ENCODE peak calls at places on chromosome 17, in eight cellular contexts. Q is GM13977; Y is HS-5; M is adrenal gland; K is activated naive CD4-positive, alpha-beta T cell; N is NCI-H1694 treated with DMSO at 0.1 percent for 48 hours; X is activated CD4-positive, alpha-beta T cell treated with anti-CD3 and anti-CD28 coated beads for 4 hours; V is fibroblast of lung. L is an unnamed sample.

GRCh38 chr17:31387438-31387837 is 4.0 kb upstream of the RAB11FIP4 start:
- DNase-seq in Y (no peak), N (no peak), K (no peak), X (no peak), Q (no peak), M (no peak), V (no peak), L (no peak)

GRCh38 chr17:4920351-4921048 is 11.6 kb upstream of the GP1BA start:
- DNase-seq in Q (no peak), N (no peak), Y (no peak), V (peak), X (no peak), K (no peak), M (no peak), L (no peak)

GRCh38 chr17:45815752-45816151 is 28.9 kb upstream of the SPPL2C start:
- DNase-seq in Q (no peak), X (no peak), M (no peak), N (no peak), V (no peak), Y (no peak), K (no peak), L (no peak)

GRCh38 chr17:57294075-57294474 is 37.8 kb downstream of the MSI2 start:
- DNase-seq in N (no peak), X (no peak), K (no peak), Y (no peak), Q (no peak), V (no peak), M (no peak), L (no peak)

GRCh38 chr17:10061131-10061581 is 137.2 kb downstream of the GAS7 start:
- DNase-seq in K (no peak), Y (no peak), M (peak), Q (no peak), V (peak), X (no peak), N (no peak), L (no peak)

GRCh38 chr17:21017861-21018260 is 24.9 kb downstream of the USP22 start:
- DNase-seq in V (no peak), N (no peak), X (no peak), Q (no peak), Y (no peak), K (no peak), M (peak), L (no peak)

GRCh38 chr17:55322451-55322985 is 57.8 kb downstream of the HLF start:
- DNase-seq in M (no peak), K (no peak), X (no peak), N (no peak), Y (no peak), V (peak), Q (no peak), L (no peak)

GRCh38 chr17:64019486-64020067 is 856 bp downstream of the ICAM2 start:
- DNase-seq in K (no peak), Q (no peak), N (no peak), X (no peak), M (no peak), Y (no peak), V (no peak), L (no peak)

GRCh38 chr17:44970136-44970737 is 2.1 kb upstream of the C1QL1 start:
- DNase-seq in N (peak), V (no peak), K (no peak), M (no peak), X (peak), Q (peak), Y (no peak), L (peak)

GRCh38 chr17:69714659-69715058 is 300.2 kb downstream of the MAP2K6 start:
- DNase-seq in K (no peak), N (no peak), V (no peak), Q (no peak), Y (no peak), X (no peak), M (no peak), L (no peak)

GRCh38 chr17:58191259-58191896 is 1.1 kb upstream of the EPX start:
- DNase-seq in V (no peak), K (no peak), Q (no peak), M (no peak), X (no peak), N (no peak), Y (no peak), L (no peak)

GRCh38 chr17:19238167-19238505 is 970 bp downstream of the EPN2 start:
- DNase-seq in V (no peak), Q (peak), N (no peak), Y (no peak), M (peak), X (peak), K (no peak), L (no peak)

GRCh38 chr17:14779236-14779635 is 478.4 kb downstream of the HS3ST3B1 start:
- DNase-seq in N (no peak), M (no peak), K (no peak), Q (no peak), Y (no peak), V (no peak), X (no peak), L (no peak)

GRCh38 chr17:69723741-69724140 is 309.2 kb downstream of the MAP2K6 start:
- DNase-seq in V (peak), X (no peak), M (no peak), Y (no peak), Q (no peak), K (no peak), N (no peak), L (no peak)

GRCh38 chr17:50075446-50076032 is 19.6 kb upstream of the PDK2 start:
- DNase-seq in Q (no peak), M (no peak), Y (no peak), K (no peak), N (no peak), X (no peak), V (no peak), L (no peak)

GRCh38 chr17:53629188-53629587 is 193.5 kb upstream of the KIF2B start:
- DNase-seq in K (no peak), V (peak), N (no peak), Y (peak), Q (no peak), M (no peak), X (no peak), L (no peak)

GRCh38 chr17:30372755-30373154 is 6.0 kb upstream of the CPD start:
- DNase-seq in Q (no peak), M (no peak), K (no peak), V (no peak), X (peak), Y (peak), N (no peak), L (no peak)

L was measured in DMS 273 treated with DMSO at 0.1 percent for 48 hours.